ENCODE peak calls at places on chromosomes 11 and 22, in four cellular contexts. Q is progenitor cell of endocrine pancreas, V is uterus, E is NCI-H2107. W is an unnamed sample.

GRCh38 chr11:11620966-11621880 is 582 bp downstream of the GALNT18 start:
- DNase-seq in V (peak; percentile 39), E (no peak), Q (peak; percentile 19), W (peak; percentile 45)

GRCh38 chr22:38862375-38863329 is 9.4 kb downstream of the CBX6 start:
- DNase-seq in Q (no peak), E (no peak), V (peak; percentile 71), W (peak; percentile 89)

GRCh38 chr11:66365166-66365565 is 6.4 kb downstream of the SLC29A2 start:
- DNase-seq in E (no peak), V (no peak), Q (no peak), W (no peak)

GRCh38 chr22:32478994-32479393 is 4.4 kb downstream of the FBXO7 start:
- DNase-seq in E (no peak), V (no peak), Q (no peak), W (no peak)

GRCh38 chr11:2259466-2259830 is 10.9 kb downstream of the ASCL2 start:
- DNase-seq in Q (no peak), V (no peak), E (no peak), W (peak; percentile 44)

GRCh38 chr22:17303840-17304779 is 65.2 kb upstream of the CECR2 start:
- DNase-seq in E (no peak), Q (no peak), V (no peak), W (no peak)

GRCh38 chr11:33266418-33267215 is 9.4 kb downstream of the HIPK3 start:
- DNase-seq in E (no peak), V (no peak), Q (no peak), W (peak; percentile 77)

GRCh38 chr11:1516273-1517067 is 29.9 kb upstream of the MOB2 start:
- DNase-seq in Q (no peak), V (no peak), E (no peak), W (no peak)

GRCh38 chr11:74577624-74578396 is 14.6 kb upstream of the POLD3 start:
- DNase-seq in E (peak; percentile 27), V (no peak), Q (no peak), W (no peak)

GRCh38 chr11:94142308-94143277 is 14.0 kb downstream of the PANX1 start:
- DNase-seq in E (no peak), Q (no peak), V (no peak), W (no peak)

GRCh38 chr11:34208266-34209135 is 103.1 kb downstream of the NAT10 start:
- DNase-seq in Q (no peak), E (no peak), V (no peak), W (no peak)

GRCh38 chr11:94638902-94639373 is 71.8 kb downstream of the PIWIL4 start:
- DNase-seq in Q (no peak), V (no peak), E (no peak), W (no peak)

GRCh38 chr11:19441752-19442553 is 201.2 kb upstream of the E2F8 start:
- DNase-seq in Q (no peak), E (peak; percentile 28), V (no peak), W (peak; percentile 70)

GRCh38 chr11:27293500-27294417 is 69.3 kb downstream of the CCDC34 start:
- DNase-seq in E (no peak), V (no peak), Q (no peak), W (no peak)

GRCh38 chr11:7582338-7582985 is 68.7 kb downstream of the PPFIBP2 start:
- DNase-seq in V (no peak), Q (no peak), E (no peak), W (peak; percentile 56)

GRCh38 chr22:22431271-22432220 is 77.0 kb downstream of the ZNF280B start:
- DNase-seq in V (peak; percentile 19), Q (peak; percentile 51), E (no peak), W (peak; percentile 41)

GRCh38 chr11:3164138-3164539 is 971 bp downstream of the OSBPL5 start:
- DNase-seq in E (no peak), V (no peak), Q (no peak), W (peak; percentile 19)

GRCh38 chr11:21933095-21933494 is 259.8 kb upstream of the ANO5 start:
- DNase-seq in Q (no peak), V (no peak), E (no peak), W (no peak)

GRCh38 chr22:36218648-36219047 is 17.0 kb upstream of the APOL4 start:
- DNase-seq in E (no peak), V (no peak), Q (no peak), W (no peak)

GRCh38 chr11:26191193-26191592 is 140.7 kb upstream of the ANO3 start:
- DNase-seq in Q (no peak), E (no peak), V (no peak), W (no peak)

GRCh38 chr11:76283190-76283589 is 76.9 kb upstream of the WNT11 start:
- DNase-seq in E (no peak), V (no peak), Q (no peak), W (no peak)

GRCh38 chr11:114928260-114928870 is 250.0 kb downstream of the NXPE2 start:
- DNase-seq in E (no peak), V (no peak), Q (no peak), W (no peak)

GRCh38 chr11:118415739-118416068 is 14.3 kb downstream of the ATP5MG start:
- DNase-seq in V (peak; percentile 69), E (no peak), Q (no peak), W (peak; percentile 30)